ENCODE peak calls at places on chromosomes 13 and 19, in eight cellular contexts. G, M, E, B, O, W, J and I are unnamed samples. For H3K9me3, the result is how much of the 10 kb centered on the place peaks cover.

GRCh38 chr13:32150794-32151193 is 119.2 kb downstream of the FRY start:
- DNase-seq in G (no peak), M (peak), E (peak), B (no peak), O (no peak), W (no peak), J (no peak), I (no peak)

GRCh38 chr13:72507394-72508199 is 219.8 kb downstream of the MZT1 start:
- DNase-seq in G (no peak), M (no peak), E (no peak), B (no peak), O (no peak), W (no peak), J (no peak), I (no peak)

GRCh38 chr19:10289836-10290438 is at the start of gene ICAM5:
- DNase-seq in G (no peak), M (no peak), E (no peak), B (no peak), O (no peak), W (no peak), J (no peak), I (no peak)

GRCh38 chr19:10105241-10106099 is 692 bp upstream of the PPAN start:
- DNase-seq in G (no peak), M (no peak), E (peak), B (no peak), O (no peak), W (no peak), J (no peak), I (peak)

GRCh38 chr13:33352520-33352919 is 67.0 kb upstream of the STARD13 start:
- DNase-seq in G (no peak), M (peak), E (no peak), B (no peak), O (no peak), W (no peak), J (no peak), I (no peak)

GRCh38 chr19:30394481-30395151 is 22.4 kb downstream of the ZNF536 start:
- DNase-seq in G (no peak), M (no peak), E (no peak), B (no peak), O (no peak), W (no peak), J (no peak), I (no peak)

GRCh38 chr19:30877591-30878230 is 471.5 kb downstream of the TSHZ3 start:
- DNase-seq in G (no peak), M (no peak), E (no peak), B (no peak), O (no peak), W (no peak), J (no peak), I (no peak)

GRCh38 chr13:38008636-38009035 is 139.1 kb upstream of the TRPC4 start:
- DNase-seq in G (no peak), M (no peak), E (no peak), B (no peak), O (no peak), W (no peak), J (peak), I (no peak)

GRCh38 chr13:36418022-36418805 is 14.1 kb upstream of the CCNA1 start:
- DNase-seq in G (no peak), M (no peak), E (no peak), B (no peak), O (no peak), W (no peak), J (peak), I (no peak)

GRCh38 chr19:16013851-16014840 is 62.1 kb upstream of the TPM4 start:
- DNase-seq in G (no peak), M (no peak), E (no peak), B (no peak), O (no peak), W (no peak), J (no peak), I (no peak)

GRCh38 chr13:102688306-102688973 is 6.4 kb downstream of the METTL21C start:
- DNase-seq in G (no peak), M (no peak), E (no peak), B (no peak), O (no peak), W (no peak), J (no peak), I (no peak)

GRCh38 chr13:48263196-48263595 is 30.2 kb downstream of the ITM2B start:
- DNase-seq in G (no peak), M (no peak), E (no peak), B (no peak), O (no peak), W (no peak), J (peak), I (no peak)

GRCh38 chr13:113596321-113597200 is 12.0 kb downstream of the TFDP1 start:
- DNase-seq in G (peak), M (no peak), E (peak), B (no peak), O (no peak), W (no peak), J (no peak), I (no peak)

GRCh38 chr13:46113596-46113995 is 8.8 kb upstream of the CPB2 start:
- DNase-seq in G (no peak), M (no peak), E (no peak), B (no peak), O (no peak), W (no peak), J (no peak), I (no peak)

GRCh38 chr13:109255457-109255856 is 530.9 kb downstream of the IRS2 start:
- DNase-seq in G (no peak), M (no peak), E (no peak), B (no peak), O (no peak), W (no peak), J (no peak), I (no peak)

GRCh38 chr13:109254271-109254670 is 532.1 kb downstream of the IRS2 start:
- DNase-seq in G (no peak), M (no peak), E (no peak), B (no peak), O (no peak), W (no peak), J (no peak), I (no peak)

GRCh38 chr13:109251958-109252357 is 534.4 kb downstream of the IRS2 start:
- DNase-seq in G (no peak), M (no peak), E (no peak), B (no peak), O (no peak), W (no peak), J (no peak), I (no peak)

GRCh38 chr13:109249780-109250528 is 536.4 kb downstream of the IRS2 start:
- DNase-seq in G (no peak), M (no peak), E (no peak), B (no peak), O (no peak), W (no peak), J (no peak), I (no peak)

DNA sequence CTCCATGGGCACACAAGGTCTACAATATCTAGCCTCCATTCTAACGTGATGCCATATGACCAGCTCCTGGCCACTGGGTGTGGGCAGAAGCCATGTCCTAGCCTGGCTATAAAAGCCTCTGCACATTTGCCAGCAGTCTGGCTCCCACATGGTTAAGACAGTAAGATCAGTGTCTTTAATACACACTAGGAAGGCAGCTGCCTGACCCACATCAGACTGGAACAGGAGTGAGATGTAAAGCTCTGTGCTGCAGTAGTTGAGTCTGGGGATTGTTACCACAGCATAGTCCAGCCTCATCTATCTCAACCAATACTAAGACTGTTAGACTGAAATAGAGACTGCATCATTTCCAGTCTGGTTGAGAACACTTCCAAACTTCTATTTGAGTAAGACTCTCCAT is 533.1 kb downstream of the IRS2 start:
- DNase-seq in G (no peak), M (no peak), E (no peak), B (no peak), O (no peak), W (no peak), J (no peak), I (no peak)
- H3K9me3 ChIP-seq in G (under half), M (under half), E (under half), B (under half), O (under half), W (under half), J (under half), I (under half)

DNA sequence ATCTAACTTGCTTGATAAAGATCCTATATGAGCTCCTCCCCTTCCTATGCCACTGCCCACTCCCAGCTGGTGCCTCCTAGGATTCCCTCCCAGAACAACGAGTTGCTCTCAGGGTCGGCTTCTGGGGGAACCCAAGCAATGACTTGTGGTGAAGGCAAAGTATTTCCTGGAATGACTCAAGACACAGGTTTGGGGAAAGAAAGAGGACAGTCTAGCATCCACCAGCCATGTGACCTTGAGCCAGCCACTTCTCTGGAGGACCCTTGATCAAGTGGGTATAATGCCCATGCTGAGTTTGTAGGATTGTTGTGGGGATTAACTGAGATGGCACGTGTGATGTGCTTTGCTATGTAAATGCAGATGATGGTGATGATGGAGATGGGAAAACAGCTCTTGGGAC is 33.0 kb downstream of the MBD3L2B start:
- DNase-seq in G (no peak), M (no peak), E (no peak), B (no peak), O (no peak), W (no peak), J (no peak), I (no peak)
- H3K9me3 ChIP-seq in G (under half), M (under half), E (under half), B (under half), O (under half), W (under half), J (under half), I (under half)

DNA sequence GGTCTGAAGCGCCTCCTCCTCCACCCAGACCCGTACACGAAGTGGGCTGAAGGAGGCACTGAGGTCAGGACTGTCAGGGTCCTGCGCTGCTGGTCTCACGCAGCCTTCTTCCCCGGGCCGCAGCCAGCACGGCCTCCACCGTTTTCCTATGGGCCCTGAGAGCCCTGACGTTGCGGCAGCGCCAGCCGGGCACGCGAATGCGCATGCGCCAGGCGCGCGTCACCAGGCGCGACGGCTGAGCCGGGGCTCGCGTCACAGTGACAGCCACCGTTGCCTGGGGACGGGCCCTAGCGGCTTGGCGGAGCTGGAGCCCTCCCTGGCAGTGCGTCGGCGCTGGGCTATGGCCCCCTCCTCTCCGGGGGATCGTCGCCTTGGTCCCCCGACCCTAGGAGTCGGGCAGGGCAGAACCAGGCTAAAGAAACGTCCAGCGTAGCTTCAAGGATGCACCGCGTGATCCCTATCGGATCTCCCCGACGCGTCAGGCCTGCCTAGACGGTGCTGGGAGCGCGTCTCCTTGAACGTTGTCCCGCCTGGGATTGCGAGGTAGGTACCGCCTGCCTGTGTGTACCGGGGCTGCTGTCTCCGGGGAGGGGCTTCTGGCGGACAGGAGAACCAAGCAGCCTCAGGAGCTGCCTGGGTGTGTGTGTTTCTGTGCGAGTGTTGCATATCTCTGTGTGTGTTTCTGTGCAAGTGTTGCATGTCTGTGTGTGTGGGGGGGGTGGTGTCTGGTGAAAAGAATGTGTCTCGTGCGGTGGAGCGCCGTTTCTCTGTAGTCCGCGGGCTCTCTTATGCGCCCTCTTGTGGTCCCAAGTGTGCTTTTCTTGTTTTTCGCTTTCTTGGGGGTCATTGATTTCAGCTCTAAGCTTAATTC is 43.2 kb downstream of the ZNF571 start:
- DNase-seq in G (no peak), M (no peak), E (no peak), B (no peak), O (peak), W (no peak), J (peak), I (peak)
- H3K9me3 ChIP-seq in G (under half), M (half or more), E (half or more), B (under half), O (under half), W (half or more), J (under half), I (under half)

DNA sequence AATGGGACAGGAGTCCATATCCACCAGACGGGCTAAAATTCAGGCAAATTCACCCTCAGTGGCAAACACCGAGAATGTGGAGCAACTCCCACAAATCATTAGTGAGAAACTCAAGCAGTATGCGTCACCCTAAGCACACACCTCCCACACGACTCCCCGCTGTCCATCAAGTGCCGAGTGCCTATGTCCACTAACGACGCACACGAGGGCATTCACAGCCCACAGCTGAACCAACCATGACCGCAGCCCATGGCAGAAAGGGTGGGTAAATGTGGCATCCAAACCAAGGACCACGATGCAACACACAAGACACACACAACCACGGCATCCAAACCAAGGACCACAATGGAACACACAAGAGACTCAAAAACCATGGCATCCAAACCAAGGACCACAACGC is 22.0 kb downstream of the MIER2 start:
- DNase-seq in G (no peak), M (no peak), E (no peak), B (no peak), O (no peak), W (no peak), J (no peak), I (no peak)
- H3K9me3 ChIP-seq in G (under half), M (under half), E (under half), B (under half), O (under half), W (under half), J (under half), I (under half)

GRCh38 chr13:19062801-19063200 is 118.8 kb downstream of the TUBA3C start:
- DNase-seq in G (no peak), M (no peak), E (no peak), B (no peak), O (no peak), W (no peak), J (no peak), I (no peak)

GRCh38 chr13:19060311-19061002 is 121.2 kb downstream of the TUBA3C start:
- DNase-seq in G (no peak), M (no peak), E (no peak), B (no peak), O (no peak), W (no peak), J (no peak), I (no peak)

GRCh38 chr13:19062019-19062646 is 119.5 kb downstream of the TUBA3C start:
- DNase-seq in G (no peak), M (no peak), E (no peak), B (no peak), O (no peak), W (no peak), J (no peak), I (no peak)

GRCh38 chr13:19059016-19059780 is 122.4 kb downstream of the TUBA3C start:
- DNase-seq in G (no peak), M (no peak), E (no peak), B (no peak), O (no peak), W (no peak), J (no peak), I (no peak)

DNA sequence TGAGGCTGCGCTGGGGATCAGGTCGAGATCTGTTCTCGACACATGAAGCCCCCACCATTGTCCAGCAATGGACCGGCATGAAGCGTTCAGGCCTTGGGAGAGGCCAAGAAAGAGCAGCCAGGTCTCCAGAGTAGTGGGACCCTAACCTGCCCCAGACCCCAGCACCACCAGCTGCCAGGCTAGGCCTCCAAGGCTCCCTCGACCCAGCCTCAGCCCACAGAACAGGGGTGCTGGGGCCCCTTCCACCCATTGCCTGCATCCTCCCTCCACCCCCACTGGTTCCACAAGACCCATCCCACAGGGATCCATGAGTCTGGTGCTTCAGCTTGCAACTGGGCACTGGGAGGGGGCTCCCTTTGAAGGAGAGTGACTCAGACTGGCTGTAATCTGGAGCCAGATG is 120.3 kb downstream of the TUBA3C start:
- DNase-seq in G (no peak), M (no peak), E (no peak), B (no peak), O (no peak), W (no peak), J (no peak), I (no peak)
- H3K9me3 ChIP-seq in G (under half), M (under half), E (under half), B (under half), O (under half), W (under half), J (under half), I (under half)

DNA sequence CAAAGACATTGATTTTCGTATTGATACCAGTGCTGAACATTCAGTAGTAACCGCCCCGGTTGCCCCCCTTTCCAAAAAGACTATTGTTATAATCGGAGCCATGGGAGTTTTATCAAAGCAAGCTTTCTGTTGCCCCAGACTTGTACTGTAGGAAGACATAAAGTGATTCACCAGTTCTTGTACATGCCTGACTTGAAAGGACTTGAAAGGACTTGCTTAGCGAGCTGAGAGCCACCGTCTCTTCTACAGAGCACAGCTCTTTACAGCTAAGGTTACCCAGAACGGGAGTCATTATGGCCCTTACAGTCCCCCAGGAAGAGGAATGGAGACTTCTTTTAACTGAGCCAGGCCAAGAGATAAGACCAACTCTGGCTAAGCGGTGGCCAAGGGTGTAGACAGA is 5.1 kb downstream of the ZNF816 start:
- DNase-seq in G (no peak), M (no peak), E (no peak), B (no peak), O (no peak), W (no peak), J (no peak), I (no peak)
- H3K9me3 ChIP-seq in G (under half), M (under half), E (under half), B (half or more), O (half or more), W (under half), J (under half), I (under half)

GRCh38 chr13:21689097-21689496 is 18.2 kb downstream of the FGF9 start:
- DNase-seq in G (no peak), M (no peak), E (no peak), B (no peak), O (no peak), W (no peak), J (no peak), I (no peak)
- H3K9me3 ChIP-seq in G (under half), M (under half), E (under half), B (under half), O (under half), W (under half), J (under half), I (under half)

GRCh38 chr19:12350890-12351197 is 14.6 kb downstream of the ZNF442 start:
- DNase-seq in G (no peak), M (no peak), E (no peak), B (no peak), O (no peak), W (no peak), J (no peak), I (no peak)
- H3K9me3 ChIP-seq in G (under half), M (half or more), E (half or more), B (under half), O (under half), W (half or more), J (under half), I (under half)

GRCh38 chr19:57374179-57374578 is 10.8 kb downstream of the TRAPPC2B start:
- DNase-seq in G (no peak), M (no peak), E (no peak), B (no peak), O (no peak), W (no peak), J (no peak), I (no peak)
- H3K9me3 ChIP-seq in G (under half), M (under half), E (under half), B (under half), O (under half), W (under half), J (under half), I (under half)

GRCh38 chr13:111857336-111857735 is 209.6 kb upstream of the SOX1 start:
- DNase-seq in G (no peak), M (no peak), E (no peak), B (no peak), O (no peak), W (no peak), J (no peak), I (no peak)

GRCh38 chr13:111855016-111855590 is 211.8 kb upstream of the SOX1 start:
- DNase-seq in G (no peak), M (no peak), E (no peak), B (no peak), O (no peak), W (no peak), J (no peak), I (no peak)

GRCh38 chr13:111855786-111856185 is 211.2 kb upstream of the SOX1 start:
- DNase-seq in G (no peak), M (no peak), E (no peak), B (no peak), O (no peak), W (no peak), J (no peak), I (no peak)

GRCh38 chr13:111857846-111858560 is 208.9 kb upstream of the SOX1 start:
- DNase-seq in G (no peak), M (no peak), E (no peak), B (no peak), O (no peak), W (no peak), J (no peak), I (no peak)

DNA sequence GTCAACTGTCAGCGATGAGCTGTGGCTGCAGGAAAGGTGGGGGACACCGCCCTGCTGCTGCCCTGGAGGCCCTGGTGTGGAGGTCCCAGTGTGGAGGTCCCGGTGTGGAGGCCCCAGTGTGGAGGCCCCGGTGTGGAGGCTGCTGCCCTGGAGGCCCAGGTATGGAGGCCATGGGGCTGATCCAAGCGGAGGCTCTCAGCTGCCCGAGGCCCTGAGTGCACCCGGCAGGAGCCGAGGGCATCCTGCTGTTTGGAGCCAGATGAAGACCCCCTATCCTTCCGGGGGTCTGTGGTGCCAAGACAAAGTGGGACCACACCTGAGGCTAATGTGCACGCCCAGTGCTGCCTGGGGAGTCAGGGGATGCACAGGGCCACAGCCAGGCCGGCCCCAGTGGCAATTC is 210.4 kb upstream of the SOX1 start:
- DNase-seq in G (no peak), M (no peak), E (no peak), B (no peak), O (no peak), W (no peak), J (no peak), I (no peak)
- H3K9me3 ChIP-seq in G (under half), M (under half), E (under half), B (under half), O (under half), W (under half), J (under half), I (under half)